ENCODE peak calls at places on chromosomes 5 and 9, in ten cellular contexts. P is endodermal cell; F is GM06990; B is IMR-90; S is upper lobe of right lung; I is ovary; R is trophoblast cell; D is CD4-positive, alpha-beta T cell; M is GM23248; Z is CD4-positive, CD25-positive, alpha-beta regulatory T cell. T is an unnamed sample.

GRCh38 chr9:93625000-93625399 is 48.6 kb downstream of the PHF2 start:
- DNase-seq in I (no peak), P (no peak), S (no peak), R (peak; percentile 14), M (peak; percentile 51), F (no peak), B (peak; percentile 11), Z (no peak), D (no peak), T (no peak)

GRCh38 chr5:158026248-158027031 is 167.5 kb upstream of the CLINT1 start:
- DNase-seq in B (no peak), F (no peak), S (no peak), D (no peak), M (peak; percentile 92), I (peak; percentile 21), Z (no peak), P (no peak), R (no peak), T (no peak)

GRCh38 chr9:93058357-93059096 is at the start of gene SUSD3:
- DNase-seq in R (peak; percentile 47), B (no peak), F (peak; percentile 88), S (peak; percentile 86), I (peak; percentile 92), M (no peak), Z (peak; percentile 67), D (peak; percentile 53), P (peak; percentile 92), T (no peak)

GRCh38 chr9:36882117-36882465 is 152.0 kb downstream of the PAX5 start:
- DNase-seq in M (no peak), I (no peak), D (no peak), P (no peak), F (no peak), B (no peak), R (no peak), S (no peak), Z (no peak), T (no peak)

GRCh38 chr5:50853151-50853550 is 186.7 kb downstream of the PARP8 start:
- DNase-seq in D (no peak), S (no peak), M (no peak), F (peak; percentile 50), R (peak; percentile 20), I (no peak), B (no peak), Z (no peak), P (no peak), T (peak; percentile 20)

GRCh38 chr5:127562252-127562651 is 44.8 kb downstream of the PRRC1 start:
- DNase-seq in P (peak; percentile 79), S (no peak), I (no peak), Z (no peak), B (no peak), M (no peak), R (peak; percentile 6), D (no peak), F (no peak), T (no peak)

GRCh38 chr9:111992523-111992922 is 95.9 kb downstream of the UGCG start:
- DNase-seq in I (no peak), D (no peak), M (peak; percentile 79), F (peak; percentile 56), R (peak; percentile 59), Z (no peak), P (no peak), B (peak; percentile 82), S (no peak), T (no peak)

GRCh38 chr9:137679695-137680305 is 61.0 kb downstream of the EHMT1 start:
- DNase-seq in S (no peak), M (no peak), D (no peak), I (no peak), B (no peak), F (no peak), P (no peak), Z (no peak), R (no peak), T (no peak)

GRCh38 chr5:171776747-171777419 is 8.7 kb upstream of the SMIM23 start:
- DNase-seq in R (no peak), I (no peak), D (no peak), F (no peak), B (peak; percentile 34), P (no peak), S (no peak), M (peak; percentile 74), Z (no peak), T (no peak)

GRCh38 chr5:171777420-171777759 is 8.2 kb upstream of the SMIM23 start:
- DNase-seq in F (no peak), B (no peak), Z (no peak), R (no peak), M (no peak), S (no peak), P (no peak), I (no peak), D (no peak), T (no peak)

GRCh38 chr5:171785517-171785916 is at the start of gene SMIM23:
- DNase-seq in I (no peak), M (no peak), B (no peak), Z (no peak), P (no peak), D (no peak), S (no peak), F (no peak), R (no peak), T (no peak)

GRCh38 chr5:171783051-171783450 is 2.6 kb upstream of the SMIM23 start:
- DNase-seq in Z (no peak), D (no peak), R (peak; percentile 4), B (peak; percentile 53), F (no peak), I (no peak), M (peak; percentile 61), P (no peak), S (no peak), T (no peak)

DNA sequence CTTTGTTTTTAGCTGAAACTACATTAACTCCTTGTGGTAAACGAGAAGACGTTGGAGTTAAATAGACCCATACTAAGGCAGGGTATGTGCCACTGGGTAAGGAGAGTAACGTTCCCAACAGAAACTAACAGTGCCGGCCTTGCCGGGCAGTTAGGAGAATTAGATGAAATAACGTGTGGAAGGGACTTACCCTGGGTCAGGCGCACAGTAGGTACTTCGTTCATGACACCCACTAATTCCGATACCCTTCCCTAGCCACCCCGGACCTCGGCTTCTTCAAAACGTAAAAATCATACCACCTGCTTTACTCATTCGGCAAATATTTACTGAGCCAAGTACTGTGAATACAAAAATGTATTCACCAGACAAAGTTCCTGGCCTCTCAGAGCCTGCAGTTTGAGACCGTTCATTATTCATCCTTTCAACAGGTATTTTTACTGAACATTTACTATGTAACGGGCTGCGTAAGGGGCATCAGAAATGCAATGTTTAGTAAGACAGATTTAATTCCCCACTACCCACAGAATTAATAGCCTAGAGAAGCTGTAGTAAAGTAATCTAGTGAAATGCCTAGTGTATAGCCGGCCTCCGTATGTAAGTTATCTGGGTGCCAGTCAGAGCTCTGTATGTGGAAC is 3.2 kb upstream of the SMIM23 start:
- DNase-seq in S (no peak), R (no peak), D (no peak), M (no peak), B (no peak), P (peak; percentile 10), Z (no peak), F (no peak), I (no peak), T (no peak)
- H3K27me3 ChIP-seq in S (no peaks in the 10 kb centered on the region), R (no peaks in the 10 kb centered on the region), D (no peaks in the 10 kb centered on the region), M (peaks cover 22% of the 10 kb centered on the region), B (peaks cover 30% of the 10 kb centered on the region), P (no peaks in the 10 kb centered on the region), Z (peaks cover 2% of the 10 kb centered on the region), F (no peaks in the 10 kb centered on the region), I (no peaks in the 10 kb centered on the region), T (no peaks in the 10 kb centered on the region)

DNA sequence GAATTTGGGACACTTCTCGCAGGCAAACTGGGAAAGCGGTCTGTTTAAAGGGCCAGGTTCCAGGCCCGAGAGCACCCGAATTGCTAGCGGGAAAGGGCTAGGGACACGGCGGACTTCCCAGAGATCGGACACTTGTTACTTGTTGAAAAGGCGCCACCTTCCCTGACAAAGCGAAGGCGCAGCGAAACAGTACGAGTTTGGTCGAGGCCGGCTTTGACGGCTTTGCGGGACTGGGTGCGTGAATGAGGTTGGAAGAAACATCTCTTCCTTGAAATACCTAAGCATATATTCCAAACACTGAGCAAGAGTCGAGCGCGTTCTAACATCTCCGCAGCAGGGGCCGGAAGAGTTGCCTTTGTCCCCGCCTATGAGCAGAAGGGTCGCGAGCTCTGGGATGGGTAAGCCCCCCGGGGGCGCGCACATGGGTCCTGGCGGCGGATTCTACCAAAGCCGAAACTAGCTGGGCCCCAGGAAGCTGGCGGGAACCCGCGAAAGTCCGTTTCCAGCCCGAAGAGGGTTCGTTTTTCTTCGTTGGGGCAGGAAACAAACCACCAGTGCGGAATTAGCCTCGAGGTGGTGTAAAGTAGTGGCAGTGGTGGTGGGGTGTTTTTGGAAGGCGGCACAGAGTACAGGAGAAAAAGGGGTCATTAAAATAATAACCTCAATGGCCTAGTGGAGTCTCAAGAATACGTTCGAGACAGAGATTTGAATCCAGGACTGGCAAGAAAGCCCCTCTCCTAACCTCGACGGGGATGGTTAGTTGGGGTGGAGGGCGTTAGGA is 1.5 kb downstream of the GDNF start:
- DNase-seq in B (peak; percentile 30), D (no peak), P (peak; percentile 86), I (peak; percentile 28), F (no peak), R (peak; percentile 35), Z (no peak), M (peak; percentile 82), S (no peak), T (peak; percentile 60)
- H3K27me3 ChIP-seq in B (peaks cover 16% of the 10 kb centered on the region), D (peaks cover 92% of the 10 kb centered on the region), P (peaks cover 79% of the 10 kb centered on the region), I (no peaks in the 10 kb centered on the region), F (peaks cover 2% of the 10 kb centered on the region), R (peaks cover 38% of the 10 kb centered on the region), Z (peaks cover 33% of the 10 kb centered on the region), M (no peaks in the 10 kb centered on the region), S (peaks cover 98% of the 10 kb centered on the region), T (peaks cover 53% of the 10 kb centered on the region)

GRCh38 chr9:23826120-23826629 is at the start of gene ELAVL2:
- DNase-seq in P (peak; percentile 99), R (no peak), B (peak; percentile 81), Z (no peak), D (peak; percentile 38), F (peak; percentile 14), S (peak; percentile 90), I (peak; percentile 94), M (peak; percentile 89), T (peak; percentile 98)

GRCh38 chr9:23824241-23825142 is 1.5 kb downstream of the ELAVL2 start:
- DNase-seq in S (peak; percentile 56), B (no peak), R (no peak), P (peak; percentile 85), M (peak; percentile 28), D (no peak), Z (no peak), F (no peak), I (no peak), T (peak; percentile 60)

GRCh38 chr9:23822331-23823169 is 3.5 kb downstream of the ELAVL2 start:
- DNase-seq in I (no peak), M (no peak), D (no peak), B (no peak), F (no peak), R (no peak), P (peak; percentile 63), S (no peak), Z (no peak), T (no peak)

GRCh38 chr9:23825700-23826099 is 340 bp downstream of the ELAVL2 start:
- DNase-seq in Z (no peak), M (peak; percentile 23), R (no peak), F (no peak), D (no peak), S (no peak), P (no peak), I (no peak), B (no peak), T (no peak)

GRCh38 chr9:23825143-23825531 is 903 bp downstream of the ELAVL2 start:
- DNase-seq in B (no peak), F (no peak), P (peak; percentile 75), R (no peak), D (no peak), M (no peak), Z (no peak), S (no peak), I (no peak), T (no peak)
- H3K27me3 ChIP-seq in B (peaks cover 16% of the 10 kb centered on the region), F (no peaks in the 10 kb centered on the region), P (peaks cover 89% of the 10 kb centered on the region), R (peaks cover 46% of the 10 kb centered on the region), D (peaks cover 54% of the 10 kb centered on the region), M (peaks cover 33% of the 10 kb centered on the region), Z (peaks cover 9% of the 10 kb centered on the region), S (peaks cover 89% of the 10 kb centered on the region), I (peaks cover 7% of the 10 kb centered on the region), T (peaks cover 82% of the 10 kb centered on the region)

DNA sequence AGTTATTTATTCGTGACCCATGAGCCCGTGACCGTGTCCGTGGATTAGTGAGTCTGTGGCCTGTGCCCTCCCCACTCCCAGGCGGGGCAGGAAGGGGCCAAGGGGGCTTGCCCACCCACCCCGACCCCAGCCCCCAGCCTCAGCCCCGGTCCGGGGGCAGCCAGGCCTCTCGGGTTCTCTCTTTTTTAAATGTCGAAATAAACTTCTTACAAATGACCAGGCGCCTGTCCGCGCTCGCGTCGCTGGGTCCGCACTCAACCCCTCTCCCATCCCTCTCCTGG is 7.6 kb downstream of the BARHL1 start:
- DNase-seq in B (no peak), I (no peak), R (no peak), F (no peak), S (no peak), M (no peak), Z (no peak), D (no peak), P (no peak), T (no peak)
- H3K27me3 ChIP-seq in B (peaks cover 71% of the 10 kb centered on the region), I (peaks cover 4% of the 10 kb centered on the region), R (peaks cover 72% of the 10 kb centered on the region), F (peaks cover 9% of the 10 kb centered on the region), S (peaks cover 79% of the 10 kb centered on the region), M (peaks cover 65% of the 10 kb centered on the region), Z (peaks cover 12% of the 10 kb centered on the region), D (peaks cover 70% of the 10 kb centered on the region), P (peaks cover 78% of the 10 kb centered on the region), T (peaks cover 63% of the 10 kb centered on the region)